ENCODE peak calls at places on chromosome 21, in four cellular contexts. L is mammary epithelial cell, J is fibroblast of lung, S is HCT116. O is an unnamed sample.

GRCh38 chr21:31894441-31894840 is 21.6 kb downstream of the HUNK start:
- DNase-seq in L (no peak), J (no peak), S (no peak), O (no peak)

GRCh38 chr21:43712268-43712942 is 6.5 kb upstream of the PDXK start:
- DNase-seq in L (peak; percentile 66), J (no peak), S (peak; percentile 72), O (peak; percentile 94)

GRCh38 chr21:44524412-44525371 is 15.3 kb downstream of the KRTAP10-1 start:
- DNase-seq in L (no peak), J (no peak), S (no peak), O (no peak)

GRCh38 chr21:42221581-42222345 is 2.8 kb downstream of the ABCG1 start:
- DNase-seq in L (peak; percentile 23), J (peak; percentile 65), S (no peak), O (no peak)

GRCh38 chr21:46639489-46640386 is 4.3 kb downstream of the PRMT2 start:
- DNase-seq in L (no peak), J (peak; percentile 49), S (no peak), O (no peak)

GRCh38 chr21:46324390-46325072 is 575 bp downstream of the PCNT start:
- DNase-seq in L (peak; percentile 74), J (peak; percentile 80), S (peak; percentile 46), O (peak; percentile 47)

GRCh38 chr21:44618504-44618903 is 6.6 kb downstream of the KRTAP10-8 start:
- DNase-seq in L (no peak), J (peak; percentile 1), S (peak; percentile 2), O (no peak)

GRCh38 chr21:42225571-42226155 is 6.7 kb downstream of the ABCG1 start:
- DNase-seq in L (no peak), J (no peak), S (no peak), O (no peak)

GRCh38 chr21:42624936-42625335 is 28.5 kb upstream of the PDE9A start:
- DNase-seq in L (no peak), J (no peak), S (no peak), O (no peak)

GRCh38 chr21:44529503-44530125 is 10.4 kb downstream of the KRTAP10-1 start:
- DNase-seq in L (no peak), J (no peak), S (no peak), O (no peak)

GRCh38 chr21:29125979-29126378 is 4.5 kb upstream of the MAP3K7CL start:
- DNase-seq in L (no peak), J (no peak), S (no peak), O (no peak)
- H2AFZ ChIP-seq in L (no peak overlapping the region), J (no peak overlapping the region), S (no peak overlapping the region), O (no peak overlapping the region)

GRCh38 chr21:36989699-36990507 is 16.6 kb upstream of the RIPPLY3 start:
- DNase-seq in L (peak; percentile 87), J (peak; percentile 93), S (peak; percentile 81), O (peak; percentile 91)
- TF ChIP-seq EZH2 in L (no peak), J (no peak), S (no peak), O (no peak)

DNA sequence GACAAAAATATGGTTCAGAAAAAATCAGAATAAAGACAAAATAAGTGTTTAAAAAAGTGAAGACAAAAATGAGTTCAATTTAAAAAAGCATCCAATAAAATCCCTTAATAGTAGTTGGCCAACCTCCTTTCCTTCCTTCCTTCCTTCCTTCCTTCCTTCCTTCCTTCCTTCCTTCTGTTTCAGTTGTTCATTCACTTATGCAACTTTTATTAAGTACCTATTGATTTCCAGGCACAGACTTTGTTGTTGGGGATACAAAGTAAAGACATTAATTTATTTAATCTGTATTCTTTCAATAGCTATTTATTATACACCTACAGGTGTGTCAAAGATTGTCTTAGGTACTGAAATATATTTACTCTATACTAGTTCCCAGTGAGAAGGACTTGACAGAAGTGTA is 2.4 kb upstream of the LIPI start:
- DNase-seq in L (no peak), J (no peak), S (no peak), O (no peak)
- H2AFZ ChIP-seq in L (no peak overlapping the region), J (no peak overlapping the region), S (no peak overlapping the region), O (no peak overlapping the region)

GRCh38 chr21:36747815-36748381 is 49.0 kb downstream of the SIM2 start:
- DNase-seq in L (no peak), J (no peak), S (no peak), O (peak; percentile 41)
- TF ChIP-seq EZH2 in L (no peak), J (no peak), S (no peak), O (no peak)

DNA sequence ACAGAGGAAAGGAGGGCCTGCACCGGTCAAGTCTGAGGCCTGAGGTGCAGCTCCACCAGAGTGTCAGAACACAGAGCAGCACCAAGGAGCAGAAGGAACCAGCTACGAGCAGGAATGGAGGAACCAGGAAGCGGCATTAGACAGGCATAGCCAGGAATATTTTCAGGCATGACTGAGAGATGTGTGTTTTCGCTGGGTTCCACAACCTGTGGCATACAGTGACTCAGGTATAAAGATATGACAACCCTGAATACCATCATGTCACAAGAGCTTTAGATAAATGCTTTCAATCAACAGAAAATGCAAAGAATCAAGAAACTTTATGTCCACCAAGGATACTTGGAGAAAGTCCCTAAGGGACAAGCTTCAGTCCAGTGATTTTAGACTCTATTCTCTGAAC is 189.3 kb upstream of the NRIP1 start:
- DNase-seq in L (no peak), J (no peak), S (no peak), O (no peak)
- H2AFZ ChIP-seq in L (no peak overlapping the region), J (no peak overlapping the region), S (no peak overlapping the region), O (no peak overlapping the region)

GRCh38 chr21:33031152-33031551 is 5.4 kb downstream of the OLIG2 start:
- DNase-seq in L (no peak), J (no peak), S (no peak), O (no peak)
- TF ChIP-seq EZH2 in L (no peak), J (no peak), S (no peak), O (no peak)

GRCh38 chr21:26683996-26684395 is 110.9 kb upstream of the CYYR1 start:
- DNase-seq in L (no peak), J (no peak), S (no peak), O (no peak)
- H2AFZ ChIP-seq in L (no peak overlapping the region), J (no peak overlapping the region), S (no peak overlapping the region), O (no peak overlapping the region)